ENCODE peak calls at places on chromosomes 13 and 19, in four cellular contexts. One of them, this sample, is unnamed.

GRCh38 chr19:16373989-16374388 is 49.4 kb downstream of the KLF2 start:
- DNase-seq in left ventricle myocardium inferior: no peak
- DNase-seq in adipocyte: no peak
- DNase-seq in nucleus accumbens: no peak
- DNase-seq in this sample: no peak

GRCh38 chr13:25420161-25420560 is 48.4 kb downstream of the ATP8A2 start:
- DNase-seq in adipocyte: no peak
- DNase-seq in nucleus accumbens: no peak
- DNase-seq in left ventricle myocardium inferior: no peak
- DNase-seq in this sample: no peak

GRCh38 chr19:13097331-13098258 is 5.1 kb downstream of the LYL1 start:
- DNase-seq in adipocyte: no peak
- DNase-seq in nucleus accumbens: no peak
- DNase-seq in left ventricle myocardium inferior: no peak
- DNase-seq in this sample: no peak

GRCh38 chr19:11963566-11964355 is 1.1 kb upstream of the ZNF763 start:
- DNase-seq in nucleus accumbens: peak; percentile 32
- DNase-seq in left ventricle myocardium inferior: peak; percentile 88
- DNase-seq in adipocyte: peak; percentile 93
- DNase-seq in this sample: peak; percentile 73

GRCh38 chr13:46667687-46668281 is 114.8 kb downstream of the LRCH1 start:
- DNase-seq in left ventricle myocardium inferior: no peak
- DNase-seq in nucleus accumbens: no peak
- DNase-seq in adipocyte: no peak
- DNase-seq in this sample: no peak

GRCh38 chr19:50547385-50548190 is 20.6 kb downstream of the LRRC4B start:
- DNase-seq in nucleus accumbens: no peak
- DNase-seq in adipocyte: no peak
- DNase-seq in left ventricle myocardium inferior: no peak
- DNase-seq in this sample: no peak

GRCh38 chr19:34189199-34189916 is 17.1 kb downstream of the LSM14A start:
- DNase-seq in left ventricle myocardium inferior: no peak
- DNase-seq in nucleus accumbens: no peak
- DNase-seq in adipocyte: no peak
- DNase-seq in this sample: no peak

GRCh38 chr13:94620286-94620896 is 18.7 kb downstream of the GPR180 start:
- DNase-seq in adipocyte: peak; percentile 40
- DNase-seq in nucleus accumbens: no peak
- DNase-seq in left ventricle myocardium inferior: no peak
- DNase-seq in this sample: no peak

GRCh38 chr19:29679598-29680210 is 14.4 kb downstream of the PLEKHF1 start:
- DNase-seq in adipocyte: no peak
- DNase-seq in left ventricle myocardium inferior: no peak
- DNase-seq in nucleus accumbens: no peak
- DNase-seq in this sample: no peak